ENCODE peak calls at places on chromosomes 12 and 14, in ten cellular contexts. F is NB4, V is trophoblast cell, A is keratinocyte, I is BJ, Z is hepatocyte, N is mucosa of descending colon, S is psoas muscle, K is IMR-90, P is cardiac fibroblast. J is an unnamed sample.

GRCh38 chr14:38089123-38089522 is 118.6 kb upstream of the SSTR1 start:
- DNase-seq in F (no peak), V (no peak), A (no peak), I (no peak), Z (no peak), N (no peak), S (no peak), K (no peak), P (no peak), J (no peak)

GRCh38 chr12:95908573-95908972 is 33.8 kb downstream of the CCDC38 start:
- DNase-seq in F (no peak), V (no peak), A (no peak), I (no peak), Z (no peak), N (no peak), S (no peak), K (peak; percentile 52), P (peak; percentile 81), J (peak; percentile 36)

GRCh38 chr14:59918824-59919581 is 941 bp upstream of the LRRC9 start:
- DNase-seq in F (peak; percentile 10), V (peak; percentile 49), A (no peak), I (no peak), Z (peak; percentile 53), N (no peak), S (peak; percentile 46), K (peak; percentile 18), P (peak; percentile 57), J (peak; percentile 49)

GRCh38 chr12:56150563-56150962 is 1.8 kb upstream of the MYL6B start:
- DNase-seq in F (no peak), V (no peak), A (no peak), I (no peak), Z (no peak), N (no peak), S (no peak), K (peak; percentile 43), P (peak; percentile 73), J (peak; percentile 61)

GRCh38 chr14:103391048-103391447 is 5.8 kb downstream of the MARK3 start:
- DNase-seq in F (peak; percentile 90), V (peak; percentile 20), A (no peak), I (peak; percentile 54), Z (peak; percentile 60), N (no peak), S (no peak), K (peak; percentile 87), P (peak; percentile 82), J (peak; percentile 80)

GRCh38 chr12:70353780-70354640 is 12.1 kb upstream of the KCNMB4 start:
- DNase-seq in F (peak; percentile 27), V (no peak), A (no peak), I (no peak), Z (no peak), N (no peak), S (no peak), K (no peak), P (no peak), J (no peak)

GRCh38 chr12:100234166-100234565 is 32.7 kb downstream of the DEPDC4 start:
- DNase-seq in F (no peak), V (peak; percentile 66), A (no peak), I (no peak), Z (no peak), N (no peak), S (no peak), K (peak; percentile 69), P (peak; percentile 76), J (peak; percentile 95)

GRCh38 chr14:48323655-48324054 is 648.2 kb upstream of the MDGA2 start:
- DNase-seq in F (no peak), V (no peak), A (no peak), I (no peak), Z (no peak), N (no peak), S (no peak), K (peak; percentile 60), P (no peak), J (peak; percentile 0)

GRCh38 chr12:113347892-113348291 is 10.5 kb upstream of the PLBD2 start:
- DNase-seq in F (no peak), V (no peak), A (no peak), I (no peak), Z (no peak), N (no peak), S (peak; percentile 1), K (no peak), P (no peak), J (no peak)

GRCh38 chr14:85222344-85222743 is 307.6 kb upstream of the FLRT2 start:
- DNase-seq in F (no peak), V (no peak), A (no peak), I (no peak), Z (no peak), N (no peak), S (no peak), K (no peak), P (no peak), J (no peak)

GRCh38 chr12:19044430-19044829 is 85.1 kb upstream of the PLEKHA5 start:
- DNase-seq in F (no peak), V (no peak), A (no peak), I (no peak), Z (no peak), N (no peak), S (no peak), K (no peak), P (no peak), J (no peak)

GRCh38 chr14:44316647-44317432 is 190.2 kb downstream of the FSCB start:
- DNase-seq in F (peak; percentile 76), V (peak; percentile 40), A (peak; percentile 73), I (no peak), Z (peak; percentile 85), N (peak; percentile 31), S (no peak), K (peak; percentile 93), P (peak; percentile 97), J (peak; percentile 91)

GRCh38 chr12:42961395-42961794 is 371.8 kb upstream of the PRICKLE1 start:
- DNase-seq in F (no peak), V (no peak), A (peak; percentile 98), I (peak; percentile 65), Z (peak; percentile 9), N (no peak), S (no peak), K (peak; percentile 64), P (peak; percentile 91), J (peak; percentile 55)

GRCh38 chr12:45725631-45726593 is 3.6 kb upstream of the ARID2 start:
- DNase-seq in F (peak; percentile 69), V (peak; percentile 10), A (no peak), I (no peak), Z (peak; percentile 64), N (no peak), S (no peak), K (peak; percentile 51), P (peak; percentile 64), J (peak; percentile 53)

GRCh38 chr12:131684015-131684725 is 26.7 kb upstream of the SFSWAP start:
- DNase-seq in F (no peak), V (no peak), A (no peak), I (no peak), Z (no peak), N (no peak), S (no peak), K (no peak), P (no peak), J (no peak)

GRCh38 chr12:119556830-119557229 is 36.7 kb upstream of the TMEM233 start:
- DNase-seq in F (no peak), V (no peak), A (no peak), I (no peak), Z (no peak), N (no peak), S (no peak), K (no peak), P (no peak), J (no peak)
- H3K4me3 ChIP-seq in F (no peak overlapping the region), V (no peak overlapping the region), A (no peak overlapping the region), I (no peak overlapping the region), Z (no peak overlapping the region), N (no peak overlapping the region), S (no peak overlapping the region), K (no peak overlapping the region), P (no peak overlapping the region), J (no peak overlapping the region)

GRCh38 chr12:53977596-53978464 is 3.1 kb upstream of the HOTAIR start:
- DNase-seq in F (no peak), V (no peak), A (no peak), I (no peak), Z (no peak), N (no peak), S (peak; percentile 30), K (no peak), P (no peak), J (no peak)
- H3K4me3 ChIP-seq in F (no peak overlapping the region), V (no peak overlapping the region), A (peak overlapping the region; percentile 7), I (peak overlapping the region; percentile 12), Z (no peak overlapping the region), N (no peak overlapping the region), S (peak overlapping the region; percentile 42), K (no peak overlapping the region), P (no peak overlapping the region), J (no peak overlapping the region)

GRCh38 chr12:75481013-75481705 is 604 bp downstream of the GLIPR1 start:
- DNase-seq in F (peak; percentile 73), V (no peak), A (no peak), I (no peak), Z (no peak), N (no peak), S (no peak), K (no peak), P (peak; percentile 48), J (peak; percentile 45)

GRCh38 chr12:75481774-75482173 is 1.2 kb downstream of the GLIPR1 start:
- DNase-seq in F (peak; percentile 72), V (peak; percentile 41), A (no peak), I (no peak), Z (no peak), N (no peak), S (no peak), K (peak; percentile 79), P (peak; percentile 91), J (peak; percentile 83)

GRCh38 chr12:75480469-75480949 is at the start of gene GLIPR1:
- DNase-seq in F (peak; percentile 95), V (peak; percentile 83), A (no peak), I (peak; percentile 95), Z (peak; percentile 64), N (peak; percentile 77), S (peak; percentile 82), K (peak; percentile 99), P (peak; percentile 100), J (peak; percentile 99)

GRCh38 chr12:75478395-75478794 is 2.2 kb upstream of the GLIPR1 start:
- DNase-seq in F (peak; percentile 93), V (no peak), A (no peak), I (no peak), Z (no peak), N (no peak), S (no peak), K (peak; percentile 78), P (peak; percentile 77), J (peak; percentile 73)

DNA sequence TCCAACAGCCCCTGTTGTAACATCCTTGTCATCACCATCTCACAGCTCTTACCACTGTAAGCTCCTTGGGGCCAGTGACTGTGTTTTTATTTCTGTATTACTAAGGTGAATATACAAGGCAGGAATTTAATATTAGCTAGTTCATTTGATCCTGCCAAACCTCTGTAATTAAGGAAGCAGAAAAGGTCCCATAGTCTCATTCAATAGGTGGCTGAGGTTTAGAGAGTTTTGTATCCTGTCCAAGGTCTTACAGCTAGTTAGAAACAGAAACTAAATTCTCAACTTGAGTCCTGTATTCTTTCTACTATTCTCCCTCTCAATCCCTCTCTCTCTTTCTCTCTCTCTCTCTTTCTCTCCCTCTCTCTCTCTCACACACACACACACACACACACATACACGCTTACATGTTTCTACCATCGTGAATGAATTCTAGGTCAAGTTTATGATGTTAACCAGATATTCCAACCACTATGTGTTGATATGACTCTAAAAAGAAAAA is 543 bp upstream of the GLIPR1 start:
- DNase-seq in F (peak; percentile 45), V (no peak), A (no peak), I (peak; percentile 76), Z (no peak), N (no peak), S (no peak), K (peak; percentile 81), P (no peak), J (peak; percentile 71)
- H3K4me3 ChIP-seq in F (peak overlapping the region; percentile 42), V (no peak overlapping the region), A (no peak overlapping the region), I (peak overlapping the region; percentile 42), Z (no peak overlapping the region), N (no peak overlapping the region), S (peak overlapping the region; percentile 62), K (peak overlapping the region; percentile 33), P (peak overlapping the region; percentile 43), J (peak overlapping the region; percentile 46)

GRCh38 chr12:57452181-57452936 is 2.7 kb upstream of the INHBE start:
- DNase-seq in F (peak; percentile 39), V (no peak), A (no peak), I (peak; percentile 70), Z (peak; percentile 88), N (no peak), S (peak; percentile 64), K (peak; percentile 97), P (peak; percentile 91), J (peak; percentile 89)
- H3K4me3 ChIP-seq in F (no peak overlapping the region), V (no peak overlapping the region), A (no peak overlapping the region), I (no peak overlapping the region), Z (no peak overlapping the region), N (no peak overlapping the region), S (peak overlapping the region; percentile 39), K (no peak overlapping the region), P (no peak overlapping the region), J (no peak overlapping the region)